ENCODE peak calls at places on chromosomes 2 and 18, in six cellular contexts. One of them, this sample, is unnamed. For H3K4me1, the result is how much of the 10 kb centered on the place peaks cover.

GRCh38 chr2:2254206-2254605 is 76.9 kb downstream of the MYT1L start:
- DNase-seq in endodermal cell: no peak
- DNase-seq in psoas muscle: no peak
- DNase-seq in heart right ventricle: no peak
- DNase-seq in sigmoid colon: no peak
- DNase-seq in right atrium auricular region: no peak
- DNase-seq in this sample: no peak

GRCh38 chr2:36633470-36634092 is 35.6 kb upstream of the FEZ2 start:
- DNase-seq in endodermal cell: no peak
- DNase-seq in heart right ventricle: no peak
- DNase-seq in right atrium auricular region: no peak
- DNase-seq in psoas muscle: no peak
- DNase-seq in sigmoid colon: no peak
- DNase-seq in this sample: no peak

GRCh38 chr2:135745545-135745944 is 3.9 kb downstream of the UBXN4 start:
- DNase-seq in heart right ventricle: no peak
- DNase-seq in psoas muscle: no peak
- DNase-seq in sigmoid colon: no peak
- DNase-seq in right atrium auricular region: no peak
- DNase-seq in endodermal cell: no peak
- DNase-seq in this sample: no peak

GRCh38 chr18:69774831-69775230 is 172.8 kb downstream of the CD226 start:
- DNase-seq in sigmoid colon: no peak
- DNase-seq in right atrium auricular region: no peak
- DNase-seq in heart right ventricle: no peak
- DNase-seq in endodermal cell: no peak
- DNase-seq in psoas muscle: no peak
- DNase-seq in this sample: no peak

GRCh38 chr2:96507957-96508520 is 2.9 kb upstream of the NEURL3 start:
- DNase-seq in right atrium auricular region: no peak
- DNase-seq in endodermal cell: peak
- DNase-seq in psoas muscle: peak
- DNase-seq in sigmoid colon: peak
- DNase-seq in heart right ventricle: peak
- DNase-seq in this sample: peak

GRCh38 chr2:236109473-236109872 is 58.7 kb downstream of the GBX2 start:
- DNase-seq in psoas muscle: no peak
- DNase-seq in sigmoid colon: no peak
- DNase-seq in heart right ventricle: no peak
- DNase-seq in endodermal cell: no peak
- DNase-seq in right atrium auricular region: no peak
- DNase-seq in this sample: no peak

GRCh38 chr2:223313101-223313500 is 261.1 kb downstream of the KCNE4 start:
- DNase-seq in right atrium auricular region: no peak
- DNase-seq in sigmoid colon: no peak
- DNase-seq in heart right ventricle: no peak
- DNase-seq in psoas muscle: no peak
- DNase-seq in endodermal cell: no peak
- DNase-seq in this sample: no peak

GRCh38 chr2:128319773-128320608 is 1.3 kb upstream of the HS6ST1 start:
- DNase-seq in right atrium auricular region: peak
- DNase-seq in psoas muscle: no peak
- DNase-seq in heart right ventricle: no peak
- DNase-seq in endodermal cell: peak
- DNase-seq in sigmoid colon: peak
- DNase-seq in this sample: peak

GRCh38 chr2:119879502-119879901 is 119.8 kb downstream of the PTPN4 start:
- DNase-seq in sigmoid colon: no peak
- DNase-seq in right atrium auricular region: no peak
- DNase-seq in heart right ventricle: no peak
- DNase-seq in endodermal cell: no peak
- DNase-seq in psoas muscle: no peak
- DNase-seq in this sample: no peak

GRCh38 chr2:36338827-36339145 is 16.8 kb upstream of the CRIM1 start:
- DNase-seq in heart right ventricle: no peak
- DNase-seq in sigmoid colon: no peak
- DNase-seq in endodermal cell: no peak
- DNase-seq in psoas muscle: no peak
- DNase-seq in right atrium auricular region: no peak
- DNase-seq in this sample: no peak

GRCh38 chr2:232076272-232076671 is 114.8 kb downstream of the DIS3L2 start:
- DNase-seq in right atrium auricular region: no peak
- DNase-seq in endodermal cell: no peak
- DNase-seq in heart right ventricle: no peak
- DNase-seq in psoas muscle: no peak
- DNase-seq in sigmoid colon: no peak
- DNase-seq in this sample: no peak

GRCh38 chr2:88170472-88170892 is 336 bp downstream of the THNSL2 start:
- DNase-seq in endodermal cell: peak
- DNase-seq in sigmoid colon: peak
- DNase-seq in right atrium auricular region: no peak
- DNase-seq in psoas muscle: no peak
- DNase-seq in heart right ventricle: peak
- DNase-seq in this sample: no peak
- H3K4me3 ChIP-seq in endodermal cell: peak
- H3K4me3 ChIP-seq in sigmoid colon: peak
- H3K4me3 ChIP-seq in right atrium auricular region: peak
- H3K4me3 ChIP-seq in psoas muscle: peak
- H3K4me3 ChIP-seq in heart right ventricle: peak
- H3K4me3 ChIP-seq in this sample: peak

GRCh38 chr2:43185146-43185545 is 41.3 kb downstream of the ZFP36L2 start:
- DNase-seq in endodermal cell: no peak
- DNase-seq in heart right ventricle: no peak
- DNase-seq in sigmoid colon: no peak
- DNase-seq in right atrium auricular region: no peak
- DNase-seq in psoas muscle: no peak
- DNase-seq in this sample: no peak

GRCh38 chr2:43184339-43184895 is 42.0 kb downstream of the ZFP36L2 start:
- DNase-seq in psoas muscle: no peak
- DNase-seq in right atrium auricular region: no peak
- DNase-seq in endodermal cell: peak
- DNase-seq in heart right ventricle: no peak
- DNase-seq in sigmoid colon: no peak
- DNase-seq in this sample: no peak

GRCh38 chr2:43188561-43189386 is 37.6 kb downstream of the ZFP36L2 start:
- DNase-seq in endodermal cell: no peak
- DNase-seq in heart right ventricle: no peak
- DNase-seq in right atrium auricular region: no peak
- DNase-seq in psoas muscle: no peak
- DNase-seq in sigmoid colon: no peak
- DNase-seq in this sample: no peak

GRCh38 chr2:43186679-43187374 is 39.6 kb downstream of the ZFP36L2 start:
- DNase-seq in endodermal cell: peak
- DNase-seq in psoas muscle: no peak
- DNase-seq in right atrium auricular region: no peak
- DNase-seq in sigmoid colon: peak
- DNase-seq in heart right ventricle: no peak
- DNase-seq in this sample: no peak

DNA sequence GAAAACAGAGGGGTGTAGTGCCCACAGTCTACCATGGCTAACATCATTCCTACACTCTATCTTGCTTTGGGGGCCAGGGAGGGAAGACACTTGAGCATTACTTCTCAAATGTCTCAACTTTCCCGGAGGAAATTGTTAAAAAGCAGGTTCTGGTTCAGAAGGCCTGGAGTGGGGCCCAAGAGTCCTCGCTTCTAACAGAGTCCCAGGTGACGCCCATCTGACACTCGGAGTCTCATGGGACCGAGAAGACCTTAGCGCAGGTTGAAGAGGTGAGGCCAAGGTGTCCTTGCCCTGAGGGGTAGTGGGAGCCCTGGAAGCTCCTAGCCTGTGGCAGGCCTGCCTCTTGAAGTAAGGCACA is 40.1 kb downstream of the ZFP36L2 start:
- DNase-seq in right atrium auricular region: no peak
- DNase-seq in sigmoid colon: no peak
- DNase-seq in psoas muscle: no peak
- DNase-seq in endodermal cell: no peak
- DNase-seq in heart right ventricle: no peak
- DNase-seq in this sample: no peak
- H3K4me1 ChIP-seq in right atrium auricular region: under half
- H3K4me1 ChIP-seq in sigmoid colon: under half
- H3K4me1 ChIP-seq in psoas muscle: under half
- H3K4me1 ChIP-seq in endodermal cell: under half
- H3K4me1 ChIP-seq in heart right ventricle: under half
- H3K4me1 ChIP-seq in this sample: under half

DNA sequence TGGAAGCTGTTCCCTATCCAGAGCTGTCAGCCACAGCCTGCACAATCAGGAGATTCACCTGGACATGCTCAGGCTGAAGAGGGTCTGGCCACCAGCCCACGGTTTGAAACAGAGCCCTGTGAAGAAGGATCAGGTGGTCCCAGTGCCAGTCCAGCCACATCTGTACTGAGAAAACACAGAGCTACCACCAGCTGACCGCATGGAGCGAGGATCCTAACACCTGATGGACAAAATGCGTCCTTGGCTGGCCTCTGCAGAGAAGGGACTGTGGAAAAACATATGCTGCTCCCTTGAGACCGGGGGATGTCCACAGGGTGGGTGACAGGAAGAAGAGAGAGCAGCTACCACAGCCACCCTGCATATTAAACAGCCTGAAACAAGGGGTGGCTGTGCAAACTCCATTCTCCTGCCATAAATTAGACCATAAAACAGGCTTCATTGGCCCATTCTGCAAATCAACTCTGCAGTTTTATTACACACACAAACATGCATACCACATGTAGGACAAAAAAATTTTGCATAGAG is 137.3 kb downstream of the BCL2 start:
- DNase-seq in endodermal cell: no peak
- DNase-seq in sigmoid colon: peak
- DNase-seq in right atrium auricular region: no peak
- DNase-seq in heart right ventricle: no peak
- DNase-seq in psoas muscle: no peak
- DNase-seq in this sample: no peak
- H3K4me3 ChIP-seq in endodermal cell: no peak
- H3K4me3 ChIP-seq in sigmoid colon: no peak
- H3K4me3 ChIP-seq in right atrium auricular region: no peak
- H3K4me3 ChIP-seq in heart right ventricle: no peak
- H3K4me3 ChIP-seq in psoas muscle: no peak
- H3K4me3 ChIP-seq in this sample: no peak

GRCh38 chr2:205752421-205752820 is 70.1 kb downstream of the NRP2 start:
- DNase-seq in right atrium auricular region: no peak
- DNase-seq in sigmoid colon: no peak
- DNase-seq in heart right ventricle: no peak
- DNase-seq in psoas muscle: no peak
- DNase-seq in endodermal cell: no peak
- DNase-seq in this sample: no peak
- H3K4me1 ChIP-seq in right atrium auricular region: under half
- H3K4me1 ChIP-seq in sigmoid colon: half or more
- H3K4me1 ChIP-seq in heart right ventricle: under half
- H3K4me1 ChIP-seq in psoas muscle: under half
- H3K4me1 ChIP-seq in endodermal cell: under half
- H3K4me1 ChIP-seq in this sample: under half